ENCODE peak calls at places on chromosomes 12 and 14, in ten cellular contexts. U is tibial nerve, C is K562, G is suprapubic skin, P is stomach, B is A549, Z is upper lobe of left lung, M is esophagus muscularis mucosa, J is HepG2, K is sigmoid colon. O is an unnamed sample. For H3K4me1, the result is how much of the 10 kb centered on the place peaks cover.

GRCh38 chr12:57433370-57433769 is 1.2 kb upstream of the INHBC start:
- DNase-seq in U (no peak), C (no peak), G (no peak), P (peak), B (no peak), Z (no peak), M (no peak), J (no peak), K (no peak), O (no peak)

GRCh38 chr14:98591161-98591560 is 680.8 kb downstream of the BCL11B start:
- DNase-seq in U (no peak), C (no peak), G (no peak), P (no peak), B (no peak), Z (no peak), M (peak), J (no peak), K (no peak), O (no peak)

GRCh38 chr14:67429651-67430205 is 17.8 kb upstream of the PLEK2 start:
- DNase-seq in U (no peak), C (no peak), G (no peak), P (no peak), B (no peak), Z (no peak), M (no peak), J (no peak), K (no peak), O (no peak)

GRCh38 chr12:80567391-80567790 is 123.4 kb downstream of the PTPRQ start:
- DNase-seq in U (no peak), C (no peak), G (no peak), P (no peak), B (no peak), Z (no peak), M (no peak), J (no peak), K (no peak), O (no peak)

GRCh38 chr14:101195309-101195724 is 291.8 kb upstream of the RTL1 start:
- DNase-seq in U (no peak), C (no peak), G (no peak), P (peak), B (no peak), Z (no peak), M (peak), J (no peak), K (peak), O (no peak)

GRCh38 chr12:117778656-117779055 is 190.1 kb downstream of the KSR2 start:
- DNase-seq in U (no peak), C (no peak), G (no peak), P (no peak), B (no peak), Z (no peak), M (no peak), J (no peak), K (no peak), O (no peak)

GRCh38 chr12:3249081-3249800 is 172.1 kb downstream of the TSPAN9 start:
- DNase-seq in U (no peak), C (no peak), G (no peak), P (no peak), B (no peak), Z (no peak), M (no peak), J (no peak), K (no peak), O (no peak)

GRCh38 chr12:3009780-3010179 is 50.6 kb downstream of the TEAD4 start:
- DNase-seq in U (no peak), C (no peak), G (no peak), P (no peak), B (no peak), Z (peak), M (no peak), J (no peak), K (no peak), O (no peak)

GRCh38 chr12:121628536-121628935 is 2.2 kb downstream of the ORAI1 start:
- DNase-seq in U (no peak), C (peak), G (no peak), P (no peak), B (no peak), Z (no peak), M (no peak), J (no peak), K (no peak), O (no peak)

GRCh38 chr12:76688001-76688400 is 75.9 kb upstream of the ZDHHC17 start:
- DNase-seq in U (no peak), C (no peak), G (no peak), P (no peak), B (no peak), Z (no peak), M (no peak), J (no peak), K (no peak), O (no peak)

GRCh38 chr12:18382486-18382885 is 121.2 kb downstream of the PIK3C2G start:
- DNase-seq in U (no peak), C (no peak), G (no peak), P (no peak), B (no peak), Z (no peak), M (no peak), J (no peak), K (no peak), O (no peak)

GRCh38 chr12:130954544-130954831 is 781 bp downstream of the ADGRD1 start:
- DNase-seq in U (no peak), C (no peak), G (no peak), P (no peak), B (no peak), Z (no peak), M (no peak), J (no peak), K (no peak), O (no peak)

GRCh38 chr12:65443038-65443437 is 164.6 kb downstream of the MSRB3 start:
- DNase-seq in U (no peak), C (no peak), G (no peak), P (no peak), B (no peak), Z (no peak), M (no peak), J (no peak), K (no peak), O (no peak)

GRCh38 chr14:77746064-77746463 is 14.9 kb downstream of the SNW1 start:
- DNase-seq in U (no peak), C (no peak), G (no peak), P (no peak), B (no peak), Z (no peak), M (no peak), J (no peak), K (no peak), O (no peak)

GRCh38 chr14:90839024-90839888 is 23.0 kb upstream of the TTC7B start:
- DNase-seq in U (peak), C (no peak), G (no peak), P (no peak), B (no peak), Z (no peak), M (peak), J (no peak), K (peak), O (peak)

GRCh38 chr14:61186793-61187641 is 94.1 kb downstream of the TMEM30B start:
- DNase-seq in U (no peak), C (no peak), G (no peak), P (no peak), B (no peak), Z (no peak), M (peak), J (no peak), K (no peak), O (no peak)

GRCh38 chr14:48275301-48275700 is 599.9 kb upstream of the MDGA2 start:
- DNase-seq in U (no peak), C (no peak), G (no peak), P (no peak), B (no peak), Z (no peak), M (no peak), J (no peak), K (no peak), O (no peak)

GRCh38 chr14:92760524-92760805 is 12.0 kb upstream of the LGMN start:
- DNase-seq in U (no peak), C (no peak), G (no peak), P (no peak), B (no peak), Z (no peak), M (no peak), J (no peak), K (no peak), O (no peak)

GRCh38 chr14:75634848-75635247 is 25.8 kb downstream of the ERG28 start:
- DNase-seq in U (no peak), C (no peak), G (no peak), P (no peak), B (no peak), Z (no peak), M (no peak), J (no peak), K (no peak), O (no peak)

GRCh38 chr12:124673881-124674617 is 106.6 kb upstream of the NCOR2 start:
- DNase-seq in U (no peak), C (no peak), G (no peak), P (no peak), B (no peak), Z (no peak), M (no peak), J (no peak), K (no peak), O (no peak)

GRCh38 chr12:46369474-46370379 is 2.8 kb downstream of the SLC38A2 start:
- DNase-seq in U (no peak), C (no peak), G (no peak), P (no peak), B (no peak), Z (no peak), M (no peak), J (no peak), K (no peak), O (no peak)

GRCh38 chr12:119669744-119670472 is 2.0 kb downstream of the PRKAB1 start:
- DNase-seq in U (no peak), C (no peak), G (no peak), P (peak), B (no peak), Z (peak), M (no peak), J (peak), K (no peak), O (no peak)

GRCh38 chr12:119649202-119649808 is 18.6 kb upstream of the PRKAB1 start:
- DNase-seq in U (no peak), C (peak), G (no peak), P (no peak), B (peak), Z (no peak), M (no peak), J (no peak), K (no peak), O (no peak)

GRCh38 chr14:68285421-68286179 is 466.0 kb downstream of the RAD51B start:
- DNase-seq in U (no peak), C (no peak), G (no peak), P (no peak), B (no peak), Z (no peak), M (no peak), J (no peak), K (no peak), O (no peak)

GRCh38 chr12:7327913-7328312 is 24.0 kb downstream of the ACSM4 start:
- DNase-seq in U (no peak), C (no peak), G (no peak), P (no peak), B (no peak), Z (no peak), M (no peak), J (no peak), K (no peak), O (no peak)

GRCh38 chr14:45258805-45259204 is 5.8 kb upstream of the MIS18BP1 start:
- DNase-seq in U (no peak), C (no peak), G (no peak), P (no peak), B (no peak), Z (no peak), M (no peak), J (no peak), K (no peak), O (no peak)
- H3K4me1 ChIP-seq in U (under half), C (under half), G (under half), P (under half), B (under half), Z (under half), M (under half), J (under half), K (under half), O (under half)

DNA sequence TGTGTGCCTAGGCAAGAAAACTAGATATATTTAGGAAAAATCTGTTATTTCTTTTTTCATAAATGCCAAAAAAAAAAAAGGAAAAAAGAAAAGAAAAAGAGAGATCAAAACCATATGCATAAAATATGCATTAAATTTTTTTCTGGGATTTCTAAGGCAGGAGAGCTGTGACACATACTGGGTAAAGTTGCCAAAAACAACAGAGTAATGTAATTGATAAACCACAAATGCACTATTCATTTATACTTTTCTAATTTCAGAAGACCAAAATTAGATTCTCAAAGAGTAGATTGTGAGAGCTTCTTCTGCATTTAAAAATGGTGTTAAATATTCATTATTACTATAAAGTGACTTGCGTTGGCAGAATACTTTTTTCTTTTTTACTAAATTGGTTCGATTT is 673.8 kb upstream of the MGAT4C start:
- DNase-seq in U (no peak), C (no peak), G (no peak), P (no peak), B (no peak), Z (no peak), M (no peak), J (no peak), K (no peak), O (no peak)
- TF ChIP-seq EP300 in U (no peak), C (no peak), G (no peak), P (no peak), B (no peak), Z (no peak), M (no peak), J (no peak), K (no peak), O (no peak)

GRCh38 chr12:93762059-93762719 is 85.0 kb downstream of the CRADD start:
- DNase-seq in U (no peak), C (no peak), G (no peak), P (no peak), B (no peak), Z (no peak), M (no peak), J (no peak), K (no peak), O (no peak)
- H3K4me1 ChIP-seq in U (half or more), C (half or more), G (under half), P (under half), B (under half), Z (under half), M (half or more), J (half or more), K (under half), O (under half)

DNA sequence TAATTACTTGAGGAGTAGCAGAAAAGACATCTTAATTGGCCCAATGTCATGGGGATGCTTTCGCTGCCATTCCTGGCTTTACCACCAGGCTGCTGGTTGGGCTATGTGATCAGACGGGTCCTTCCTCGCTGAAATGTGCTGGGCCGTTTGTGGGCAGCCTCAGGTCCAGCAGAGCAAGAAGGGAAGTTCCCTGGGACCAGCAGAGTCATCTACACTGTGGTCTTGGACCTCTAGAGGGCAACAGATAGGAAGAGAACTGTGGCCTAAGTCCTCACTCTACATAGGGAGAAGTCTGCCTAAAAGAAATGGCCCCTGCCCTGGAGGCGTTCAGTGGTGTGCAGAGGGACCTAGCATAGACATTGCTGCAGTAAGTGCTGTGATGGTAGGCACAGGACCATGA is 10.9 kb downstream of the EVL start:
- DNase-seq in U (no peak), C (peak), G (no peak), P (no peak), B (peak), Z (no peak), M (peak), J (peak), K (no peak), O (no peak)
- TF ChIP-seq EP300 in U (no peak), C (no peak), G (no peak), P (no peak), B (no peak), Z (no peak), M (no peak), J (no peak), K (no peak), O (no peak)

O was measured in ovary.